ENCODE peak calls at places on chromosomes 1 and 21, in ten cellular contexts. X, J, N, F, D, O, U, L, E and A are unnamed samples.

GRCh38 chr1:156776942-156777341 is 9.6 kb downstream of the PRCC start:
- DNase-seq in U (no peak), L (no peak), O (no peak), D (no peak), J (no peak), N (no peak), E (no peak), F (no peak), X (no peak), A (no peak)

GRCh38 chr1:16721871-16722641 is 18.3 kb upstream of the RNU1-4 start:
- DNase-seq in O (no peak), F (no peak), N (no peak), J (peak), L (peak), D (no peak), U (no peak), E (no peak), X (no peak), A (peak)

GRCh38 chr1:224498574-224499170 is 64.1 kb upstream of the WDR26 start:
- DNase-seq in X (peak), D (no peak), O (no peak), U (peak), J (no peak), E (no peak), F (no peak), N (no peak), L (no peak), A (no peak)

GRCh38 chr1:11144563-11145256 is 44.4 kb upstream of the ANGPTL7 start:
- DNase-seq in X (no peak), E (no peak), D (no peak), L (no peak), J (no peak), F (peak), U (no peak), O (no peak), N (no peak), A (no peak)

GRCh38 chr1:150973258-150973825 is 1.3 kb downstream of the CERS2 start:
- DNase-seq in N (no peak), E (no peak), O (no peak), X (peak), J (no peak), U (no peak), F (peak), L (no peak), D (peak), A (no peak)

GRCh38 chr1:101006553-101006952 is 19.0 kb downstream of the DPH5 start:
- DNase-seq in E (no peak), L (no peak), D (no peak), O (no peak), J (no peak), U (no peak), N (no peak), F (no peak), X (no peak), A (no peak)

GRCh38 chr1:179831852-179832699 is 45.5 kb downstream of the TOR1AIP2 start:
- DNase-seq in F (no peak), O (no peak), J (peak), X (peak), N (no peak), D (no peak), U (no peak), E (no peak), L (no peak), A (no peak)

GRCh38 chr21:24025101-24025500 is 1582.2 kb downstream of the MRPL39 start:
- DNase-seq in N (no peak), D (no peak), O (no peak), L (no peak), X (no peak), U (no peak), J (no peak), E (no peak), F (no peak), A (no peak)

GRCh38 chr1:221834698-221835538 is 93.0 kb upstream of the DUSP10 start:
- DNase-seq in J (no peak), N (no peak), F (no peak), L (no peak), X (no peak), O (no peak), D (no peak), U (no peak), E (no peak), A (no peak)